ENCODE peak calls at places on chromosome 7, in seven cellular contexts. T is SK-N-SH, M is HepG2, A is stomach, K is endothelial cell of umbilical vein, J is spleen, Y is transverse colon. G is an unnamed sample.

GRCh38 chr7:15889501-15889900 is 203.0 kb upstream of the MEOX2 start:
- DNase-seq in J (no peak), T (peak; percentile 6), A (no peak), K (peak; percentile 29), M (no peak), Y (no peak), G (no peak)

GRCh38 chr7:92835851-92836488 is 403 bp downstream of the CDK6 start:
- DNase-seq in T (peak; percentile 49), Y (peak; percentile 48), M (peak; percentile 7), J (peak; percentile 76), K (no peak), A (peak; percentile 28), G (peak; percentile 9)

GRCh38 chr7:156466955-156467625 is 173.5 kb upstream of the RNF32 start:
- DNase-seq in K (no peak), A (no peak), Y (no peak), J (no peak), M (no peak), T (peak; percentile 39), G (no peak)

GRCh38 chr7:41045556-41046123 is 657.2 kb downstream of the INHBA start:
- DNase-seq in T (no peak), K (peak; percentile 18), A (peak; percentile 49), Y (peak; percentile 33), J (no peak), M (peak; percentile 3), G (no peak)

GRCh38 chr7:105173586-105173985 is 159.6 kb downstream of the KMT2E start:
- DNase-seq in J (no peak), Y (no peak), T (no peak), K (no peak), A (no peak), M (no peak), G (no peak)

GRCh38 chr7:26397326-26397725 is 105.7 kb downstream of the SNX10 start:
- DNase-seq in M (no peak), A (no peak), Y (no peak), J (no peak), T (peak; percentile 32), K (no peak), G (no peak)

GRCh38 chr7:39650676-39651075 is 27.3 kb downstream of the RALA start:
- DNase-seq in J (no peak), K (peak; percentile 26), Y (no peak), M (no peak), A (no peak), T (no peak), G (no peak)

GRCh38 chr7:8640671-8641070 is 207.3 kb downstream of the NXPH1 start:
- DNase-seq in A (no peak), M (no peak), T (no peak), Y (no peak), J (no peak), K (no peak), G (no peak)

GRCh38 chr7:121371367-121371766 is 24.7 kb downstream of the FAM3C start:
- DNase-seq in T (no peak), K (no peak), Y (no peak), A (no peak), J (no peak), M (no peak), G (no peak)

GRCh38 chr7:78168869-78169268 is 370.3 kb downstream of the PHTF2 start:
- DNase-seq in M (no peak), A (no peak), Y (no peak), K (no peak), J (no peak), T (no peak), G (no peak)

GRCh38 chr7:111012799-111013675 is 77.9 kb upstream of the LRRN3 start:
- DNase-seq in Y (no peak), J (no peak), M (no peak), T (no peak), A (no peak), K (peak; percentile 5), G (peak; percentile 19)

GRCh38 chr7:368651-369475 is 78.9 kb downstream of the FOXL3 start:
- DNase-seq in M (no peak), T (no peak), Y (no peak), K (no peak), J (peak; percentile 67), A (peak; percentile 29), G (no peak)

GRCh38 chr7:111729483-111729882 is 167.2 kb upstream of the IMMP2L start:
- DNase-seq in M (no peak), K (no peak), A (no peak), J (no peak), Y (no peak), T (peak; percentile 37), G (no peak)

GRCh38 chr7:40899651-40900507 is 765.1 kb downstream of the SUGCT start:
- DNase-seq in M (no peak), T (no peak), Y (no peak), K (no peak), J (no peak), A (no peak), G (no peak)

GRCh38 chr7:74061840-74062539 is 21.6 kb upstream of the LIMK1 start:
- DNase-seq in M (peak; percentile 78), T (peak; percentile 79), A (peak; percentile 92), J (peak; percentile 89), K (peak; percentile 93), Y (peak; percentile 89), G (peak; percentile 72)

GRCh38 chr7:105906690-105907089 is 30.3 kb upstream of the ATXN7L1 start:
- DNase-seq in Y (no peak), M (no peak), T (no peak), A (no peak), K (no peak), J (no peak), G (no peak)

GRCh38 chr7:116863168-116863670 is 832 bp downstream of the CAPZA2 start:
- DNase-seq in K (peak; percentile 67), A (no peak), T (peak; percentile 69), Y (peak; percentile 23), M (peak; percentile 19), J (peak; percentile 83), G (no peak)

GRCh38 chr7:106770191-106770590 is 94.9 kb upstream of the PIK3CG start:
- DNase-seq in J (no peak), Y (no peak), T (no peak), M (no peak), A (no peak), K (peak; percentile 77), G (no peak)

GRCh38 chr7:31311465-31312074 is 29.0 kb downstream of the NEUROD6 start:
- DNase-seq in Y (no peak), A (no peak), M (no peak), T (no peak), K (no peak), J (no peak), G (no peak)

GRCh38 chr7:101560856-101561255 is 68.2 kb downstream of the MYL10 start:
- DNase-seq in Y (peak; percentile 35), M (no peak), T (no peak), A (peak; percentile 74), K (no peak), J (no peak), G (no peak)

GRCh38 chr7:39527951-39528350 is 38.3 kb upstream of the YAE1 start:
- DNase-seq in T (no peak), M (no peak), Y (no peak), K (no peak), A (no peak), J (no peak), G (no peak)

GRCh38 chr7:64867863-64868440 is 35.1 kb upstream of the ZNF273 start:
- DNase-seq in A (peak; percentile 23), M (no peak), T (no peak), K (no peak), Y (no peak), J (no peak), G (no peak)

GRCh38 chr7:128121731-128122576 is 90.7 kb upstream of the LRRC4 start:
- DNase-seq in T (no peak), K (no peak), M (no peak), J (peak; percentile 83), A (no peak), Y (no peak), G (no peak)

GRCh38 chr7:157056957-157057902 is 46.8 kb upstream of the MNX1 start:
- DNase-seq in K (no peak), J (no peak), T (no peak), A (no peak), M (no peak), Y (no peak), G (no peak)

DNA sequence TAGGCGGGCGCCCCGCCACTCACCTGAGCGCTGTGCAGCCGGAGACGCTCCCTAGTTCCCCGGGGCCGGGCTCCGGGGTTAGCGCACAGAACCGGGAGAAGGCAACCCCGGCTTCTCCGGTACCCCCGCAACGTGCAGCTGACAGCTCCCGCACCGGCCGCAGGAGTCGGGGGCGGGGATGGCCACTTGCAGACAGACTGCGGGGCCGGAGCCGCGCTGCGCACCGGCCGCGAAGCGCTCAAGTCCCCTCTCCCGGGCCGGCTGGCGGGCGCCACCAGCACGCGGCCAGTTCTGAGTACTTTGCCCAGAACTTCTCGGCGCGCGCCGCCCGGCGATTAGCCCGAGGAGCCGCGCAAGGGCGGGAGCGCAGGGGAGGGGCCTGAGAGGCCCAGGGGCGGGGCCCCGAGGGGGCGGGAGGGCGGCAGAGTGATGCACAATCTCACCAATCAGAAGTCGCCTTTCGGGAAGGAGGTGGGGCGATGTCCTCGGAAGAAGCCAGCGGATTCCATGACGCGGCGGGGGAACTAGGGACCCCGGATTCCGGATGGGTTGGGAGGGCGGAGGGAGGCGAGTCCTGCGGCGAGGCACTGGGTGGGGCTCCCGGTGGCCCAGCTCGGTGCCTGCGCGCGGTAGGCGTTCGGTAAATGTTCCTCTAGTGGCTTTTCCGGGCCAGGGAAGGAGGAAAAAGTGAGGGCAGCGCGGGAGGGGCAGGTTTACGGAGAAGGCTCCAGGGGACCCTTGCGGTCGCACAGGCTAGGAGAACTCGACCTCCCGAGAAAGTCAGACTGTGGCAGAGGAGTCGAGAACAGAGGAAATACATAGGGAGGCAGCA is at the start of gene OSBPL3:
- DNase-seq in Y (peak; percentile 97), A (peak; percentile 95), T (peak; percentile 100), J (peak; percentile 98), M (peak; percentile 91), K (peak; percentile 95), G (peak; percentile 77)
- TF ChIP-seq POLR2AphosphoS5 in Y (peak; percentile 84), A (peak; percentile 72), T (peak; percentile 84), J (peak; percentile 91), M (peak; percentile 74), K (peak; percentile 53), G (no peak)

GRCh38 chr7:129169705-129170319 is 18.6 kb upstream of the SMO start:
- DNase-seq in A (no peak), T (no peak), J (peak; percentile 80), M (no peak), K (no peak), Y (no peak), G (no peak)
- TF ChIP-seq POLR2AphosphoS5 in A (no peak), T (no peak), J (no peak), M (no peak), K (no peak), Y (no peak), G (peak; percentile 72)

GRCh38 chr7:76393116-76394031 is 16.1 kb downstream of the SSC4D start:
- DNase-seq in K (peak; percentile 85), A (peak; percentile 95), J (peak; percentile 97), M (peak; percentile 89), T (peak; percentile 100), Y (peak; percentile 97), G (peak; percentile 98)
- TF ChIP-seq POLR2AphosphoS5 in K (peak; percentile 87), A (peak; percentile 93), J (peak; percentile 94), M (peak; percentile 55), T (peak; percentile 70), Y (peak; percentile 92), G (no peak)

GRCh38 chr7:2729043-2729892 is 41.3 kb downstream of the AMZ1 start:
- DNase-seq in M (no peak), T (no peak), K (no peak), A (peak; percentile 22), J (peak; percentile 82), Y (no peak), G (no peak)
- TF ChIP-seq POLR2AphosphoS5 in M (no peak), T (no peak), K (no peak), A (no peak), J (peak; percentile 42), Y (no peak), G (no peak)

G was measured in GM12891.